ENCODE peak calls at places on chromosome 11, in nine cellular contexts. D is CD4-positive, alpha-beta T cell; K is GM06990; P is GM20000; T is nephron progenitor cell; W is RWPE1; E is GM23338; B is endothelial cell; M is BJ. I is an unnamed sample.

GRCh38 chr11:94183886-94184264 is 55.2 kb downstream of the PANX1 start:
- DNase-seq in B (peak), K (peak), E (peak), P (peak), W (peak), M (no peak), D (no peak), T (peak), I (peak)

GRCh38 chr11:18974192-18974591 is 35.0 kb upstream of the MRGPRX1 start:
- DNase-seq in T (no peak), B (no peak), D (no peak), M (no peak), W (no peak), P (no peak), E (peak), K (no peak), I (no peak)

GRCh38 chr11:100963375-100963774 is 166.2 kb downstream of the PGR start:
- DNase-seq in T (no peak), E (no peak), K (no peak), B (no peak), D (no peak), W (no peak), P (no peak), M (no peak), I (no peak)

GRCh38 chr11:102114032-102114431 is 3.8 kb downstream of the YAP1 start:
- DNase-seq in E (peak), W (no peak), B (no peak), T (no peak), P (no peak), M (no peak), K (no peak), D (no peak), I (no peak)

GRCh38 chr11:22808559-22809197 is 20.9 kb downstream of the SVIP start:
- DNase-seq in W (no peak), B (no peak), P (no peak), T (no peak), K (no peak), E (no peak), M (no peak), D (no peak), I (no peak)

GRCh38 chr11:27705873-27706820 is 5.9 kb upstream of the BDNF start:
- DNase-seq in M (no peak), W (peak), P (peak), K (no peak), E (peak), T (peak), D (no peak), B (no peak), I (no peak)

GRCh38 chr11:21582791-21583190 is 610.1 kb upstream of the ANO5 start:
- DNase-seq in K (no peak), E (no peak), T (no peak), W (no peak), M (no peak), P (no peak), D (no peak), B (no peak), I (no peak)

GRCh38 chr11:65381721-65382035 is 768 bp downstream of the SLC25A45 start:
- DNase-seq in D (no peak), B (no peak), W (peak), E (no peak), T (no peak), M (no peak), K (no peak), P (peak), I (no peak)

GRCh38 chr11:86802601-86803051 is 2.3 kb downstream of the PRSS23 start:
- DNase-seq in E (peak), B (peak), M (no peak), D (no peak), W (peak), K (no peak), T (no peak), P (peak), I (no peak)

GRCh38 chr11:128898580-128899344 is 7.6 kb downstream of the KCNJ5 start:
- DNase-seq in M (no peak), K (no peak), B (no peak), D (no peak), T (no peak), P (no peak), W (no peak), E (no peak), I (no peak)

GRCh38 chr11:115905331-115905730 is 401.1 kb upstream of the CADM1 start:
- DNase-seq in M (no peak), E (no peak), D (no peak), B (no peak), K (no peak), W (no peak), T (no peak), P (no peak), I (no peak)

DNA sequence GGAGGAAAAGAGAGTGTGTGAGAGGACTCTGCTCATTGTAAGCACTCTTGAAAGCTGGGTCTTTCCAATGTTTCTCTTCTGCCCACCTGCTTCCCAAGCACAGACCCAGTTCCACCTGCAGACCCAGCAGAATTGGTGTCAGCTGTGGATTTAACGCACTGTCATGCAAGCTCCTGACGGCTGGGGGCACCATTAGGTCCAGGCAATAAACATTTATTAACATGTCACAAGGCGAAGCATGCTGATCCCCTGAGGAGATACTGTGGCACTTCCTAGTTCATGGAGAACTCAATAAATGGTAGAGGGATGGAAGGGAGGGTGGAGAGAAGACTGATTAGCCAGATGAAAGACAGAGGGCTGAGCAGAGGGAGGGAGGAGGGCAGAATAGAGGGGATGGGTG is 68.3 kb upstream of the TSPAN18 start:
- DNase-seq in K (no peak), E (peak), M (no peak), W (no peak), B (peak), P (peak), D (peak), T (peak), I (no peak)
- TF ChIP-seq CTCF in K (peak), E (peak), M (no peak), W (no peak), B (peak), P (peak), D (no peak), T (peak), I (peak)

GRCh38 chr11:43573233-43573632 is 107.3 kb upstream of the HSD17B12 start:
- DNase-seq in B (peak), T (peak), D (no peak), P (peak), K (no peak), M (no peak), W (no peak), E (peak), I (peak)
- TF ChIP-seq CTCF in B (peak), T (peak), D (no peak), P (peak), K (peak), M (peak), W (peak), E (peak), I (peak)

GRCh38 chr11:9155930-9156329 is 64.5 kb upstream of the SCUBE2 start:
- DNase-seq in D (no peak), E (no peak), W (no peak), P (no peak), T (no peak), M (no peak), B (no peak), K (no peak), I (no peak)

GRCh38 chr11:9153651-9154050 is 62.3 kb upstream of the SCUBE2 start:
- DNase-seq in E (no peak), K (no peak), W (no peak), P (no peak), T (no peak), B (no peak), D (no peak), M (no peak), I (no peak)

GRCh38 chr11:9160166-9160565 is 68.8 kb upstream of the SCUBE2 start:
- DNase-seq in K (no peak), P (no peak), E (no peak), B (no peak), M (no peak), T (no peak), W (no peak), D (no peak), I (no peak)

GRCh38 chr11:9158898-9159391 is 67.5 kb upstream of the SCUBE2 start:
- DNase-seq in D (no peak), K (no peak), T (no peak), W (peak), E (no peak), B (no peak), P (no peak), M (no peak), I (no peak)
- TF ChIP-seq CTCF in D (no peak), K (no peak), T (no peak), W (no peak), E (no peak), B (no peak), P (no peak), M (no peak), I (no peak)

GRCh38 chr11:69718147-69718546 is 14.3 kb upstream of the FGF19 start:
- DNase-seq in T (peak), W (peak), P (peak), D (no peak), E (peak), M (no peak), K (peak), B (peak), I (peak)
- TF ChIP-seq CTCF in T (peak), W (no peak), P (no peak), D (no peak), E (peak), M (peak), K (peak), B (peak), I (peak)

DNA sequence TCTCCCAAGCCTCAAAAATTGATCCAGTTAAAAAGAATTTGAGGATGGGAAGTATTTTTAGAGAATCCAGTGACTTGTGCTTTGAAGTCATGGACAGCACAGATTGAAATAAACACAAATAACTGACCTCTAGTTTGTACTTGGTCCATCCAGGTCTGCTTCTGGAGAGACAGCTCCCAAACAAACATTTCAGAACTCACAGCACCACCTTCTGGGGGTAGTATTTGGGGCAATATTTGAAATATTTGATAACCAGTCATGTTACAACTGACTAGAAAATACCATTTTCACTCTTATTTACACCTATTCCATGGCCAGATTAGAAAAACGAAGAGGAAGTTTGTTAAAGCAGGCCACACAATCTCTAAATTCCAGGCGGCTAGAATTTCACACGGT is 56.2 kb downstream of the CTSC start:
- DNase-seq in B (peak), E (no peak), T (no peak), M (no peak), D (no peak), W (no peak), P (no peak), K (no peak), I (no peak)
- TF ChIP-seq CTCF in B (no peak), E (peak), T (no peak), M (no peak), D (no peak), W (no peak), P (no peak), K (peak), I (no peak)

GRCh38 chr11:133577403-133577802 is 45.1 kb upstream of the OPCML start:
- DNase-seq in B (no peak), E (no peak), T (no peak), K (no peak), D (no peak), P (no peak), M (no peak), W (no peak), I (no peak)

GRCh38 chr11:133570376-133570775 is 38.1 kb upstream of the OPCML start:
- DNase-seq in M (no peak), D (no peak), P (no peak), E (no peak), B (no peak), T (no peak), W (no peak), K (no peak), I (no peak)

GRCh38 chr11:133581091-133581490 is 48.8 kb upstream of the OPCML start:
- DNase-seq in E (no peak), M (no peak), T (no peak), K (no peak), B (no peak), D (no peak), W (no peak), P (no peak), I (no peak)

GRCh38 chr11:133579165-133580031 is 47.1 kb upstream of the OPCML start:
- DNase-seq in W (no peak), M (no peak), K (no peak), P (no peak), T (peak), E (peak), D (no peak), B (no peak), I (no peak)

GRCh38 chr11:133576351-133576750 is 44.0 kb upstream of the OPCML start:
- DNase-seq in M (no peak), B (no peak), E (peak), W (no peak), K (no peak), D (no peak), P (no peak), T (peak), I (no peak)
- TF ChIP-seq CTCF in M (no peak), B (peak), E (peak), W (no peak), K (peak), D (no peak), P (no peak), T (peak), I (peak)

GRCh38 chr11:12101318-12101717 is 9.1 kb upstream of the MICAL2 start:
- DNase-seq in M (no peak), D (no peak), W (no peak), T (no peak), K (no peak), E (no peak), P (no peak), B (no peak), I (no peak)
- TF ChIP-seq CTCF in M (no peak), D (no peak), W (no peak), T (no peak), K (no peak), E (no peak), P (no peak), B (no peak), I (no peak)

DNA sequence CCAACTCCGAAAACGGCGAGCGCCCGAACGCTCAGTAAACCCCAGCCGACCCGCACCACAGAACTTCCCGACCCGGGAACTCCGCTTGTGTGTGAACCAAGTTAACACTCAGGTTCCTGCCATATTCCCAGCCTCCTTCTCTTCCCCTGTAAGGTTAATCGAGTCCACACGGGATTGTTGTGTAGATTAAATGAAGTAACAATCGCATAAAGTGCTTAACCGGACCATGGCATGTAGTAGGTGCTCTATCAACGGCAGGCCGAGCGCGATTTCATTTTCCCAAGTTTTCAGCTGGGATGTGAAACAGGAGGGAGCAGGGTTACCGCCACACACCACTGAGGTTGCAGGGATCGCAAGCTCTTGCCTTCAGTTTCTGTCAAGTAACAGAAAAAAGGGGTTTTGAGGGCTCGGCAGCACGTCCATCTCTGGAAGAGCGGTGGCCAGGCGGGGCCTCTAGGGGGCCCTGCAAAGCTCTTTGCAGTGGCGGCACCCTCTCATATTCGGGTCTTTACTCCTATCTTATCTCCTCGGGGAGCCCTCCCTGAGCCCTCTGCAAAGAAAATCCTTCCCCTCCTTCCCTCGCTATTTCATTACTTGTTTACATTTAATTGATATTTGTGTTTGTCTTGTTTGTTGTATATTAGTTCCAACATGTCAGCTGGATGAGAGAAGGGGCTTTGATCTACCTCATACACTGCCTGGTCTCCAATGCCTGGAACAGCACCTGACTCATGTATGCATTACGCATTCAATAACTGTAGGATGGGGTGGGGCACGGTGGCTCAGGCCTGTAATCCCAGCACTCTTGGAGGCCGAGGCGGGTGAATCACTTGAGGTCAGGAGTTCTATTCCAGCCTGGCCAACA is 792 bp upstream of the PLEKHA7 start:
- DNase-seq in B (peak), D (no peak), K (no peak), M (no peak), E (peak), W (peak), P (peak), T (peak), I (peak)
- TF ChIP-seq CTCF in B (peak), D (peak), K (peak), M (peak), E (peak), W (peak), P (peak), T (peak), I (peak)

GRCh38 chr11:73330569-73331093 is 22.6 kb downstream of the ARHGEF17 start:
- DNase-seq in M (no peak), E (peak), W (no peak), P (no peak), T (peak), B (peak), K (no peak), D (no peak), I (no peak)
- TF ChIP-seq CTCF in M (peak), E (peak), W (no peak), P (no peak), T (no peak), B (peak), K (no peak), D (no peak), I (peak)

GRCh38 chr11:67262731-67263675 is 3.3 kb upstream of the GRK2 start:
- DNase-seq in T (peak), D (peak), B (peak), W (peak), K (peak), E (peak), P (peak), M (no peak), I (peak)
- TF ChIP-seq CTCF in T (peak), D (peak), B (peak), W (peak), K (peak), E (peak), P (peak), M (peak), I (peak)